ENCODE peak calls at places on chromosomes 1 and 21, in four cellular contexts. H is Right ventricle myocardium inferior; B is stimulated activated CD4-positive, alpha-beta T cell treated with anti-CD3 and anti-CD28 coated beads, Interleukin-4, amount 100 ng/mL, for 48 hours; W is globus pallidus. F is an unnamed sample.
A peak's percentile ranks its signal among the peaks of the same experiment; 100 is the strongest.

GRCh38 chr1:55814967-55815366 is 599.8 kb upstream of the USP24 start:
- DNase-seq in W (no peak), H (no peak), B (no peak), F (no peak)

GRCh38 chr1:20308569-20308968 is 17.9 kb downstream of the VWA5B1 start:
- DNase-seq in B (no peak), W (no peak), H (no peak), F (no peak)

GRCh38 chr1:87794788-87795614 is 466.3 kb downstream of the LMO4 start:
- DNase-seq in W (no peak), H (no peak), B (no peak), F (peak; percentile 84)

GRCh38 chr21:14737278-14737677 is 191.2 kb upstream of the SAMSN1 start:
- DNase-seq in W (no peak), B (no peak), H (no peak), F (no peak)

GRCh38 chr1:225474986-225475820 is 47.4 kb upstream of the LBR start:
- DNase-seq in W (peak; percentile 59), B (peak; percentile 62), H (peak; percentile 91), F (peak; percentile 73)

GRCh38 chr1:8219530-8219929 is 98.4 kb upstream of the SLC45A1 start:
- DNase-seq in B (no peak), H (no peak), W (no peak), F (no peak)

GRCh38 chr21:27564684-27565280 is 597.9 kb upstream of the ADAMTS5 start:
- DNase-seq in W (peak; percentile 35), B (no peak), H (no peak), F (peak; percentile 51)

GRCh38 chr1:36576118-36576517 is 93.4 kb upstream of the CSF3R start:
- DNase-seq in B (peak; percentile 49), H (peak; percentile 80), W (peak; percentile 26), F (peak; percentile 67)

GRCh38 chr1:218711884-218712674 is 366.9 kb downstream of the TGFB2 start:
- DNase-seq in H (no peak), W (no peak), B (no peak), F (peak; percentile 64)

GRCh38 chr1:109274533-109275476 is 8.1 kb downstream of the PSRC1 start:
- DNase-seq in H (peak; percentile 66), W (no peak), B (no peak), F (peak; percentile 86)

GRCh38 chr1:64864018-64864945 is 102.1 kb downstream of the JAK1 start:
- DNase-seq in B (no peak), H (peak; percentile 85), W (peak; percentile 53), F (no peak)

GRCh38 chr1:64891440-64891815 is 74.9 kb downstream of the JAK1 start:
- DNase-seq in B (no peak), W (no peak), H (no peak), F (no peak)

GRCh38 chr21:27371688-27372331 is 404.9 kb upstream of the ADAMTS5 start:
- DNase-seq in W (no peak), B (no peak), H (no peak), F (peak; percentile 17)

GRCh38 chr21:45555557-45556301 is 13.5 kb upstream of the SLC19A1 start:
- DNase-seq in H (peak; percentile 85), W (no peak), B (peak; percentile 54), F (peak; percentile 93)

GRCh38 chr1:32201011-32201855 is 838 bp downstream of the CCDC28B start:
- DNase-seq in B (peak; percentile 70), W (peak; percentile 45), H (no peak), F (peak; percentile 73)

GRCh38 chr1:229027622-229028182 is 243.2 kb upstream of the RAB4A start:
- DNase-seq in B (no peak), H (peak; percentile 73), W (no peak), F (peak; percentile 16)

GRCh38 chr1:27650527-27651175 is 15.7 kb upstream of the FGR start:
- DNase-seq in B (no peak), H (no peak), W (no peak), F (peak; percentile 71)

GRCh38 chr1:89499320-89499719 is 25.3 kb upstream of the LRRC8B start:
- DNase-seq in W (no peak), H (no peak), B (no peak), F (no peak)

GRCh38 chr1:116990612-116991151 is 10.9 kb upstream of the CD101 start:
- DNase-seq in B (no peak), W (peak; percentile 42), H (peak; percentile 90), F (peak; percentile 98)

GRCh38 chr1:230300322-230301301 is 125.5 kb downstream of the PGBD5 start:
- DNase-seq in B (no peak), H (no peak), W (no peak), F (no peak)

GRCh38 chr1:17355898-17356297 is 16.1 kb upstream of the PADI6 start:
- DNase-seq in B (no peak), W (no peak), H (no peak), F (no peak)

GRCh38 chr1:18919174-18919905 is 17.0 kb upstream of the ALDH4A1 start:
- DNase-seq in H (peak; percentile 52), W (no peak), B (no peak), F (no peak)

GRCh38 chr21:37060296-37060695 is 12.6 kb downstream of the PIGP start:
- DNase-seq in B (no peak), W (peak; percentile 22), H (peak; percentile 64), F (peak; percentile 96)

GRCh38 chr1:29931477-29932175 is 695.3 kb downstream of the PTPRU start:
- DNase-seq in H (no peak), B (no peak), W (no peak), F (no peak)

GRCh38 chr1:245855846-245856730 is 651.0 kb downstream of the SMYD3 start:
- DNase-seq in W (no peak), B (no peak), H (no peak), F (no peak)

GRCh38 chr1:228021526-228022030 is 14.8 kb downstream of the WNT3A start:
- DNase-seq in B (no peak), W (no peak), H (no peak), F (no peak)

GRCh38 chr1:95742591-95743089 is 508.6 kb downstream of the RWDD3 start:
- DNase-seq in H (no peak), W (no peak), B (no peak), F (peak; percentile 6)